ENCODE peak calls at places on chromosomes 7 and 10, in ten cellular contexts. S is thyroid gland, R is progenitor cell of endocrine pancreas, B is cardiac muscle cell, K is MM.1S, C is PC-3, T is hepatocyte, P is HFF-Myc, E is cardiac fibroblast, O is heart left ventricle. J is an unnamed sample.

GRCh38 chr10:86367339-86367951 is 850 bp upstream of the GRID1 start:
- DNase-seq in P (no peak), E (no peak), T (no peak), C (no peak), B (peak; percentile 32), K (no peak), O (no peak), S (peak; percentile 35), R (no peak), J (no peak)

GRCh38 chr7:2894118-2894940 is 50.2 kb upstream of the GNA12 start:
- DNase-seq in T (no peak), O (no peak), R (no peak), K (peak; percentile 68), E (no peak), B (no peak), C (no peak), S (no peak), P (no peak), J (no peak)

GRCh38 chr10:129601737-129602136 is 134.7 kb downstream of the MGMT start:
- DNase-seq in B (no peak), O (no peak), P (no peak), E (no peak), R (no peak), T (no peak), K (no peak), S (no peak), C (no peak), J (no peak)

GRCh38 chr7:1461640-1462375 is 2.5 kb upstream of the MICALL2 start:
- DNase-seq in P (no peak), S (no peak), K (no peak), T (no peak), R (no peak), B (no peak), E (no peak), C (no peak), O (no peak), J (no peak)

GRCh38 chr7:115477193-115477651 is 553.3 kb downstream of the TFEC start:
- DNase-seq in T (peak; percentile 59), O (no peak), K (no peak), R (peak; percentile 19), B (peak; percentile 68), C (no peak), E (peak; percentile 24), S (peak; percentile 19), P (no peak), J (no peak)

GRCh38 chr10:121310151-121310711 is 288.0 kb downstream of the FGFR2 start:
- DNase-seq in P (no peak), R (no peak), T (no peak), K (peak; percentile 15), S (peak; percentile 33), C (no peak), E (no peak), O (no peak), B (no peak), J (no peak)

GRCh38 chr10:26093229-26093628 is 123.3 kb upstream of the GAD2 start:
- DNase-seq in S (no peak), P (no peak), B (no peak), C (no peak), E (no peak), R (no peak), O (no peak), T (no peak), K (peak; percentile 32), J (no peak)

GRCh38 chr10:77637986-77638765 is 568 bp upstream of the KCNMA1 start:
- DNase-seq in S (peak; percentile 7), E (peak; percentile 51), P (no peak), C (peak; percentile 78), R (peak; percentile 44), O (no peak), K (no peak), B (peak; percentile 65), T (peak; percentile 67), J (peak; percentile 48)

GRCh38 chr7:51369746-51370145 is 53.1 kb upstream of the COBL start:
- DNase-seq in K (peak; percentile 51), O (no peak), C (peak; percentile 55), T (peak; percentile 51), R (no peak), E (peak; percentile 14), S (no peak), P (no peak), B (peak; percentile 36), J (no peak)

GRCh38 chr10:8331896-8332729 is 277.6 kb downstream of the GATA3 start:
- DNase-seq in C (peak; percentile 41), R (no peak), B (peak; percentile 51), O (peak; percentile 41), S (peak; percentile 55), K (peak; percentile 97), T (peak; percentile 63), P (peak; percentile 2), E (peak; percentile 65), J (no peak)

GRCh38 chr7:131231381-131232220 is 96.1 kb upstream of the MKLN1 start:
- DNase-seq in P (no peak), T (no peak), C (no peak), O (peak; percentile 68), K (peak; percentile 90), R (no peak), E (peak; percentile 70), S (no peak), B (no peak), J (no peak)

GRCh38 chr7:122942059-122942458 is 53.4 kb downstream of the TAS2R16 start:
- DNase-seq in P (no peak), T (no peak), K (no peak), E (no peak), S (no peak), R (no peak), C (no peak), B (no peak), O (no peak), J (no peak)

GRCh38 chr10:32171213-32171612 is 115.0 kb upstream of the KIF5B start:
- DNase-seq in S (peak; percentile 33), R (peak; percentile 11), E (no peak), C (peak; percentile 74), K (no peak), B (no peak), T (peak; percentile 37), P (no peak), O (no peak), J (no peak)

GRCh38 chr7:82234457-82235049 is 209.0 kb downstream of the CACNA2D1 start:
- DNase-seq in K (peak; percentile 49), T (peak; percentile 57), E (peak; percentile 71), S (no peak), C (peak; percentile 60), B (peak; percentile 60), R (no peak), P (peak; percentile 15), O (no peak), J (no peak)

GRCh38 chr7:54546081-54546985 is 4.2 kb downstream of the VSTM2A start:
- DNase-seq in B (peak; percentile 66), R (peak; percentile 55), P (no peak), O (no peak), K (peak; percentile 77), T (peak; percentile 48), S (no peak), C (peak; percentile 14), E (no peak), J (peak; percentile 55)

GRCh38 chr10:11225935-11226334 is 208.3 kb downstream of the CELF2 start:
- DNase-seq in C (no peak), E (no peak), T (no peak), P (no peak), O (peak; percentile 46), S (no peak), K (peak; percentile 76), R (no peak), B (no peak), J (no peak)

GRCh38 chr10:130985158-130985753 is 326.3 kb downstream of the TCERG1L start:
- DNase-seq in P (no peak), S (no peak), K (no peak), E (no peak), T (no peak), B (no peak), C (no peak), R (no peak), O (no peak), J (no peak)

GRCh38 chr10:44747593-44748172 is 163.5 kb upstream of the TMEM72 start:
- DNase-seq in S (no peak), T (no peak), O (no peak), R (no peak), C (no peak), B (no peak), K (no peak), P (no peak), E (no peak), J (no peak)

GRCh38 chr7:102284891-102285540 is 1.7 kb upstream of the SH2B2 start:
- DNase-seq in P (no peak), O (peak; percentile 80), T (no peak), S (peak; percentile 26), K (no peak), E (no peak), B (no peak), R (no peak), C (no peak), J (no peak)

GRCh38 chr7:47836080-47836479 is 112.2 kb downstream of the PKD1L1 start:
- DNase-seq in O (no peak), T (no peak), K (no peak), E (no peak), R (no peak), P (no peak), S (no peak), B (no peak), C (no peak), J (no peak)

GRCh38 chr7:79495544-79496272 is 42.2 kb upstream of the MAGI2 start:
- DNase-seq in K (no peak), S (no peak), B (no peak), E (peak; percentile 63), C (peak; percentile 49), T (no peak), R (no peak), O (no peak), P (peak; percentile 75), J (no peak)

GRCh38 chr10:68543004-68543918 is 15.9 kb upstream of the SLC25A16 start:
- DNase-seq in C (peak; percentile 95), T (peak; percentile 35), O (no peak), P (no peak), K (no peak), R (no peak), S (no peak), B (no peak), E (no peak), J (no peak)
- TF ChIP-seq CTCF in C (no peak), T (no peak), O (no peak), P (no peak), K (no peak), R (no peak), S (no peak), B (no peak), E (no peak), J (no peak)

GRCh38 chr7:65953321-65953720 is 28.7 kb downstream of the GUSB start:
- DNase-seq in T (no peak), S (no peak), P (no peak), O (no peak), K (no peak), R (no peak), E (no peak), B (no peak), C (no peak), J (no peak)
- TF ChIP-seq CTCF in T (no peak), S (no peak), P (no peak), O (no peak), K (no peak), R (no peak), E (no peak), B (no peak), C (no peak), J (no peak)

GRCh38 chr7:27723086-27723485 is 16.9 kb upstream of the TAX1BP1 start:
- DNase-seq in C (peak; percentile 40), S (no peak), E (peak; percentile 55), T (no peak), R (no peak), P (no peak), B (no peak), K (no peak), O (peak; percentile 30), J (no peak)
- TF ChIP-seq CTCF in C (peak; percentile 53), S (no peak), E (peak; percentile 22), T (no peak), R (no peak), P (peak; percentile 23), B (no peak), K (no peak), O (no peak), J (peak; percentile 28)

GRCh38 chr7:35758421-35758820 is 42.4 kb upstream of the SEPTIN7 start:
- DNase-seq in C (no peak), R (no peak), O (no peak), T (peak; percentile 42), P (no peak), B (peak; percentile 39), S (no peak), E (peak; percentile 20), K (no peak), J (no peak)
- TF ChIP-seq CTCF in C (peak; percentile 13), R (peak; percentile 46), O (no peak), T (no peak), P (no peak), B (no peak), S (no peak), E (no peak), K (no peak), J (no peak)